ENCODE peak calls at places on chromosomes 13 and 19, in six cellular contexts. One of them, this sample, is unnamed.

GRCh38 chr19:8451885-8452284 is 7.1 kb downstream of the HNRNPM start:
- DNase-seq in DND-41: no peak
- DNase-seq in K562: no peak
- DNase-seq in HCT116: no peak
- DNase-seq in fibroblast of lung: peak
- DNase-seq in OCI-LY7: no peak
- DNase-seq in this sample: peak

GRCh38 chr19:29539131-29539530 is 13.3 kb downstream of the VSTM2B start:
- DNase-seq in fibroblast of lung: no peak
- DNase-seq in HCT116: no peak
- DNase-seq in K562: no peak
- DNase-seq in DND-41: no peak
- DNase-seq in OCI-LY7: no peak
- DNase-seq in this sample: no peak

GRCh38 chr13:41966671-41967070 is 5.8 kb upstream of the VWA8 start:
- DNase-seq in OCI-LY7: no peak
- DNase-seq in K562: no peak
- DNase-seq in HCT116: no peak
- DNase-seq in DND-41: no peak
- DNase-seq in fibroblast of lung: peak
- DNase-seq in this sample: no peak

GRCh38 chr13:40466271-40466670 is 200.2 kb downstream of the FOXO1 start:
- DNase-seq in DND-41: no peak
- DNase-seq in HCT116: no peak
- DNase-seq in K562: no peak
- DNase-seq in OCI-LY7: no peak
- DNase-seq in fibroblast of lung: no peak
- DNase-seq in this sample: no peak

GRCh38 chr13:45373116-45373606 is 32.2 kb upstream of the TPT1 start:
- DNase-seq in fibroblast of lung: no peak
- DNase-seq in HCT116: no peak
- DNase-seq in K562: no peak
- DNase-seq in DND-41: no peak
- DNase-seq in OCI-LY7: no peak
- DNase-seq in this sample: no peak

GRCh38 chr19:45149129-45149528 is 11.7 kb downstream of the NKPD1 start:
- DNase-seq in OCI-LY7: no peak
- DNase-seq in fibroblast of lung: no peak
- DNase-seq in DND-41: no peak
- DNase-seq in K562: no peak
- DNase-seq in HCT116: no peak
- DNase-seq in this sample: no peak

GRCh38 chr19:40740747-40741146 is 9.5 kb downstream of the ACTMAP start:
- DNase-seq in HCT116: no peak
- DNase-seq in K562: no peak
- DNase-seq in OCI-LY7: no peak
- DNase-seq in DND-41: no peak
- DNase-seq in fibroblast of lung: peak
- DNase-seq in this sample: no peak

GRCh38 chr13:30576528-30576927 is 41.2 kb upstream of the USPL1 start:
- DNase-seq in OCI-LY7: no peak
- DNase-seq in DND-41: peak
- DNase-seq in fibroblast of lung: peak
- DNase-seq in K562: no peak
- DNase-seq in HCT116: no peak
- DNase-seq in this sample: peak

GRCh38 chr13:47594833-47595232 is 406.2 kb downstream of the SUCLA2 start:
- DNase-seq in DND-41: peak
- DNase-seq in fibroblast of lung: peak
- DNase-seq in K562: no peak
- DNase-seq in OCI-LY7: peak
- DNase-seq in HCT116: no peak
- DNase-seq in this sample: no peak

GRCh38 chr13:114148521-114148855 is 16.1 kb upstream of the RASA3 start:
- DNase-seq in K562: no peak
- DNase-seq in HCT116: no peak
- DNase-seq in OCI-LY7: no peak
- DNase-seq in DND-41: peak
- DNase-seq in fibroblast of lung: no peak
- DNase-seq in this sample: no peak

GRCh38 chr13:61107989-61108388 is 307.7 kb downstream of the PCDH20 start:
- DNase-seq in HCT116: no peak
- DNase-seq in DND-41: no peak
- DNase-seq in K562: no peak
- DNase-seq in fibroblast of lung: no peak
- DNase-seq in OCI-LY7: no peak
- DNase-seq in this sample: no peak

GRCh38 chr19:33399081-33399744 is 25.7 kb downstream of the CEBPG start:
- DNase-seq in fibroblast of lung: no peak
- DNase-seq in DND-41: no peak
- DNase-seq in OCI-LY7: no peak
- DNase-seq in HCT116: no peak
- DNase-seq in K562: no peak
- DNase-seq in this sample: no peak

GRCh38 chr19:51166846-51167490 is 24.9 kb downstream of the SIGLEC7 start:
- DNase-seq in HCT116: no peak
- DNase-seq in OCI-LY7: no peak
- DNase-seq in DND-41: no peak
- DNase-seq in fibroblast of lung: no peak
- DNase-seq in K562: no peak
- DNase-seq in this sample: no peak

GRCh38 chr19:54201172-54201701 is 579 bp downstream of the RPS9 start:
- DNase-seq in K562: no peak
- DNase-seq in HCT116: no peak
- DNase-seq in DND-41: no peak
- DNase-seq in fibroblast of lung: no peak
- DNase-seq in OCI-LY7: no peak
- DNase-seq in this sample: no peak

GRCh38 chr13:110183925-110184324 is 123.0 kb downstream of the COL4A1 start:
- DNase-seq in K562: no peak
- DNase-seq in HCT116: no peak
- DNase-seq in OCI-LY7: no peak
- DNase-seq in fibroblast of lung: no peak
- DNase-seq in DND-41: peak
- DNase-seq in this sample: no peak

GRCh38 chr19:35013820-35014754 is 14.0 kb downstream of the GRAMD1A start:
- DNase-seq in HCT116: no peak
- DNase-seq in K562: no peak
- DNase-seq in DND-41: peak
- DNase-seq in OCI-LY7: no peak
- DNase-seq in fibroblast of lung: no peak
- DNase-seq in this sample: peak

GRCh38 chr19:57231686-57232085 is 863 bp downstream of the AURKC start:
- DNase-seq in K562: no peak
- DNase-seq in fibroblast of lung: no peak
- DNase-seq in OCI-LY7: no peak
- DNase-seq in DND-41: no peak
- DNase-seq in HCT116: no peak
- DNase-seq in this sample: no peak

GRCh38 chr13:53028637-53029121 is at the start of gene OLFM4:
- DNase-seq in HCT116: no peak
- DNase-seq in K562: no peak
- DNase-seq in OCI-LY7: no peak
- DNase-seq in DND-41: no peak
- DNase-seq in fibroblast of lung: no peak
- DNase-seq in this sample: peak

GRCh38 chr19:53055117-53055516 is 10.6 kb downstream of the ERVV-2 start:
- DNase-seq in fibroblast of lung: no peak
- DNase-seq in OCI-LY7: no peak
- DNase-seq in K562: no peak
- DNase-seq in HCT116: no peak
- DNase-seq in DND-41: no peak
- DNase-seq in this sample: no peak

DNA sequence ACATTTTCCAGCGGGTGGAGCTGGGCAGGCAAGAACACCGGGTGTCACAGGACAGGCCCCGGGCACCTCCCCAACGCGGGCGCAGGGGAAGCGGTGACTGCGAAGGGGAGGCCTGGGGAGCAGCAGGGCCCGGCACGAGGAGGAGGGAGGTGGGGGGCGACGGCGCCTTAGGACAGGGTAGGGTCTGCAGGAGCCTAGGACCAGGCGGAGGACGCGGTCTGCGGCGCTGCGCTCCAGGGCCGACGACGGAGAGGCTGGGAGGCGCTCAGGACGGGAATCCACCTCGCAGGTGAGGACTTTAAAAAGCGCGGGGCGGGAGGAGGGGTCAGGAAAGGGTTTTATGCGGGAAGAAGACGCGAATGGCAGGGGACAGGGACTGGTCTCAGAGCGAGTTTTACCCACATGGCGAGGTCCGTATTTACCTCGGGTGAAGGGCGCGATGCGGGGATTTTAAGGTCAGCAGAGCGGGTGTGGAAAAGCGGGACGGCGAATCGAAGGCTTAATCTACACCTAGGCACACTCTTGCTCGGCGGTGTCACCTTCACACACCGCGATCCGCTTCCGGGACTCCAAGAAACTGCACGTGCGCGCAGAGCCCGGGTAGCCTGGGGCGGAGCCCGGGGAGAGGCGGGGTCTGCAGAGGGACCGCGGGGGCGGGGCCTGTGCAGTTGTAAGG is 13.5 kb downstream of the ERVV-2 start:
- DNase-seq in K562: no peak
- DNase-seq in OCI-LY7: no peak
- DNase-seq in fibroblast of lung: no peak
- DNase-seq in DND-41: no peak
- DNase-seq in HCT116: no peak
- DNase-seq in this sample: peak
- H3K4me2 ChIP-seq in K562: no peak
- H3K4me2 ChIP-seq in OCI-LY7: no peak
- H3K4me2 ChIP-seq in fibroblast of lung: peak
- H3K4me2 ChIP-seq in DND-41: no peak
- H3K4me2 ChIP-seq in HCT116: no peak
- H3K4me2 ChIP-seq in this sample: peak

GRCh38 chr13:106479849-106480400 is 55.5 kb downstream of the EFNB2 start:
- DNase-seq in OCI-LY7: no peak
- DNase-seq in HCT116: no peak
- DNase-seq in K562: no peak
- DNase-seq in fibroblast of lung: no peak
- DNase-seq in DND-41: no peak
- DNase-seq in this sample: no peak

GRCh38 chr13:106484755-106485193 is 50.7 kb downstream of the EFNB2 start:
- DNase-seq in HCT116: no peak
- DNase-seq in fibroblast of lung: peak
- DNase-seq in OCI-LY7: no peak
- DNase-seq in DND-41: no peak
- DNase-seq in K562: no peak
- DNase-seq in this sample: no peak

GRCh38 chr13:106480511-106480910 is 55.0 kb downstream of the EFNB2 start:
- DNase-seq in HCT116: no peak
- DNase-seq in K562: no peak
- DNase-seq in OCI-LY7: no peak
- DNase-seq in DND-41: no peak
- DNase-seq in fibroblast of lung: no peak
- DNase-seq in this sample: no peak

GRCh38 chr13:106484084-106484754 is 51.2 kb downstream of the EFNB2 start:
- DNase-seq in OCI-LY7: no peak
- DNase-seq in K562: no peak
- DNase-seq in DND-41: no peak
- DNase-seq in HCT116: no peak
- DNase-seq in fibroblast of lung: no peak
- DNase-seq in this sample: no peak

GRCh38 chr13:106481919-106482318 is 53.5 kb downstream of the EFNB2 start:
- DNase-seq in HCT116: no peak
- DNase-seq in fibroblast of lung: no peak
- DNase-seq in DND-41: no peak
- DNase-seq in OCI-LY7: no peak
- DNase-seq in K562: no peak
- DNase-seq in this sample: no peak
- H3K4me2 ChIP-seq in HCT116: no peak
- H3K4me2 ChIP-seq in fibroblast of lung: no peak
- H3K4me2 ChIP-seq in DND-41: no peak
- H3K4me2 ChIP-seq in OCI-LY7: no peak
- H3K4me2 ChIP-seq in K562: no peak
- H3K4me2 ChIP-seq in this sample: no peak

DNA sequence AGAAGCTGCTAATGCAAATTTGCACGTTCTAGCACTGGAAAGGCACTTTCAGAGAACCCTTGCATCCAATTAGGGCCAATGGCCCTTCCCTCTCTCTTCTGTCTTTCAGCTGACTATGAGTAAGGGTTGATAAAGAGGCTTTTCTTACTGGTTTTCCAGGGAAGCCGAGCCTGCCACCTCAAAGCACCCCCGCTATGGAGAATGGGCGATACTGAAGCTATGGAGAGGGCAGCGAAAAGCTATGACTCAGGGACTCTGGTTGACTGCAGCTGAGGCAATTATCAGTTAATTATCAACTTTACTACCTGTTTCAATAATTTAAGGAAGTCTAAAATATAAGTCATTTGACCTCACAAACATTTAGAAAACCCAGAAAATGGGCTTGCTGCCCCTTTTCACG is 115.8 kb downstream of the TRPC4 start:
- DNase-seq in K562: no peak
- DNase-seq in HCT116: no peak
- DNase-seq in DND-41: no peak
- DNase-seq in OCI-LY7: no peak
- DNase-seq in fibroblast of lung: no peak
- DNase-seq in this sample: peak
- H3K4me2 ChIP-seq in K562: no peak
- H3K4me2 ChIP-seq in HCT116: no peak
- H3K4me2 ChIP-seq in DND-41: no peak
- H3K4me2 ChIP-seq in OCI-LY7: no peak
- H3K4me2 ChIP-seq in fibroblast of lung: no peak
- H3K4me2 ChIP-seq in this sample: peak

GRCh38 chr19:38663156-38663651 is 15.8 kb downstream of the ACTN4 start:
- DNase-seq in HCT116: no peak
- DNase-seq in K562: no peak
- DNase-seq in fibroblast of lung: no peak
- DNase-seq in OCI-LY7: no peak
- DNase-seq in DND-41: no peak
- DNase-seq in this sample: no peak

GRCh38 chr19:38660724-38661123 is 13.3 kb downstream of the ACTN4 start:
- DNase-seq in HCT116: no peak
- DNase-seq in K562: no peak
- DNase-seq in fibroblast of lung: no peak
- DNase-seq in DND-41: no peak
- DNase-seq in OCI-LY7: no peak
- DNase-seq in this sample: no peak

GRCh38 chr19:38661166-38661565 is 13.7 kb downstream of the ACTN4 start:
- DNase-seq in DND-41: no peak
- DNase-seq in K562: no peak
- DNase-seq in OCI-LY7: no peak
- DNase-seq in fibroblast of lung: no peak
- DNase-seq in HCT116: no peak
- DNase-seq in this sample: no peak

GRCh38 chr19:38662508-38663155 is 15.2 kb downstream of the ACTN4 start:
- DNase-seq in OCI-LY7: no peak
- DNase-seq in fibroblast of lung: no peak
- DNase-seq in K562: no peak
- DNase-seq in HCT116: no peak
- DNase-seq in DND-41: no peak
- DNase-seq in this sample: no peak

DNA sequence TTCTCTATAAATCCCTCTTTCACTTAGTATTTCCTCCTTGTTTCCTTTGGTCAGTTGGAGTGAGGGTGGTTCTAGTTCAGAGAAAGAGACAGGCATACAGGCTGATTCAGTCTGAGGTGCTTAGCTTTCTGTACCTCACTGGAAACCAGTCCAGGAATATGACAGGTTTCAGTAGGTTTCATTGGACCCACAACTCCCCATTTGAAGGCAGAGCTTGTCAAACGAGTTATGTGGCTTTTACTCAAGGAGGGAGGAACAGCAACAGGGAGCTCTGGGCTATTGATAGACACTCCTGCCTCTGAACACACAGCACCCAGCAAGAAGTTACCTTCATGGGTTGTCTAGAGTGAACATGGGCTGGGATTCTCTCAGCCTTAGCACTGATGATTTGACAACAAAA is 14.5 kb downstream of the ACTN4 start:
- DNase-seq in fibroblast of lung: no peak
- DNase-seq in HCT116: no peak
- DNase-seq in OCI-LY7: no peak
- DNase-seq in K562: no peak
- DNase-seq in DND-41: no peak
- DNase-seq in this sample: peak
- H3K4me2 ChIP-seq in fibroblast of lung: no peak
- H3K4me2 ChIP-seq in HCT116: peak
- H3K4me2 ChIP-seq in OCI-LY7: no peak
- H3K4me2 ChIP-seq in K562: no peak
- H3K4me2 ChIP-seq in DND-41: no peak
- H3K4me2 ChIP-seq in this sample: peak

This sample was measured in hepatocyte.